ENCODE peak calls at places on chromosome 4, in four cellular contexts. U is epithelial cell of esophagus, C is astrocyte, I is MM.1S. W is an unnamed sample.

GRCh38 chr4:24885342-24885741 is 27.5 kb downstream of the CCDC149 start:
- DNase-seq in U (no peak), C (peak; percentile 29), I (no peak), W (no peak)

GRCh38 chr4:103493450-103494159 is 226.2 kb downstream of the TACR3 start:
- DNase-seq in U (peak; percentile 63), C (no peak), I (no peak), W (no peak)

GRCh38 chr4:169220854-169221311 is 49.9 kb downstream of the SH3RF1 start:
- DNase-seq in U (no peak), C (no peak), I (no peak), W (no peak)

GRCh38 chr4:142563682-142564291 is 282.3 kb downstream of the INPP4B start:
- DNase-seq in U (peak; percentile 81), C (peak; percentile 55), I (no peak), W (no peak)

GRCh38 chr4:101019941-101020401 is 327.4 kb downstream of the PPP3CA start:
- DNase-seq in U (peak; percentile 74), C (peak; percentile 27), I (peak; percentile 46), W (no peak)

GRCh38 chr4:104494822-104495559 is at the start of gene CXXC4:
- DNase-seq in U (peak; percentile 43), C (peak; percentile 74), I (peak; percentile 88), W (no peak)

GRCh38 chr4:7771056-7771455 is 168.6 kb downstream of the AFAP1 start:
- DNase-seq in U (no peak), C (no peak), I (no peak), W (no peak)

GRCh38 chr4:33262809-33263208 is 2542.6 kb downstream of the PCDH7 start:
- DNase-seq in U (peak; percentile 48), C (peak; percentile 80), I (no peak), W (peak; percentile 37)

GRCh38 chr4:108141213-108142045 is 27.3 kb downstream of the LEF1 start:
- DNase-seq in U (no peak), C (no peak), I (no peak), W (no peak)

GRCh38 chr4:19729873-19730735 is 521.6 kb upstream of the SLIT2 start:
- DNase-seq in U (no peak), C (peak; percentile 65), I (no peak), W (no peak)

GRCh38 chr4:184819786-184820185 is 6.0 kb downstream of the ACSL1 start:
- DNase-seq in U (no peak), C (no peak), I (no peak), W (no peak)

GRCh38 chr4:38290360-38290759 is 330.2 kb downstream of the PTTG2 start:
- DNase-seq in U (no peak), C (peak; percentile 85), I (no peak), W (no peak)

GRCh38 chr4:8910822-8911310 is 39.2 kb upstream of the HMX1 start:
- DNase-seq in U (no peak), C (no peak), I (no peak), W (no peak)

GRCh38 chr4:152535236-152535902 is 523 bp downstream of the FBXW7 start:
- DNase-seq in U (no peak), C (no peak), I (peak; percentile 26), W (no peak)

GRCh38 chr4:16597829-16598228 is 300.6 kb downstream of the LDB2 start:
- DNase-seq in U (no peak), C (peak; percentile 71), I (no peak), W (no peak)

GRCh38 chr4:14269824-14270223 is 642.3 kb upstream of the BOD1L1 start:
- DNase-seq in U (no peak), C (no peak), I (peak; percentile 45), W (no peak)

GRCh38 chr4:52877006-52877405 is 14.9 kb downstream of the RASL11B start:
- DNase-seq in U (no peak), C (no peak), I (no peak), W (no peak)

GRCh38 chr4:88110826-88111225 is 47.6 kb downstream of the ABCG2 start:
- DNase-seq in U (peak; percentile 19), C (peak; percentile 13), I (peak; percentile 58), W (no peak)

GRCh38 chr4:154368060-154368459 is 123.5 kb downstream of the DCHS2 start:
- DNase-seq in U (no peak), C (no peak), I (no peak), W (no peak)

GRCh38 chr4:128600996-128601857 is 208.3 kb upstream of the JADE1 start:
- DNase-seq in U (peak; percentile 95), C (peak; percentile 96), I (no peak), W (peak; percentile 82)

GRCh38 chr4:153555730-153556440 is 89.7 kb downstream of the TMEM131L start:
- DNase-seq in U (no peak), C (peak; percentile 82), I (no peak), W (no peak)

GRCh38 chr4:153083447-153083921 is 120.8 kb upstream of the TRIM2 start:
- DNase-seq in U (peak; percentile 87), C (peak; percentile 60), I (peak; percentile 72), W (peak; percentile 31)

GRCh38 chr4:119477412-119478053 is 151.1 kb downstream of the PDE5A start:
- DNase-seq in U (no peak), C (peak; percentile 8), I (no peak), W (no peak)

GRCh38 chr4:747546-748170 is 42.0 kb downstream of the PCGF3 start:
- DNase-seq in U (no peak), C (no peak), I (no peak), W (no peak)

GRCh38 chr4:150244600-150244999 is 166.4 kb downstream of the DCLK2 start:
- DNase-seq in U (no peak), C (peak; percentile 86), I (no peak), W (no peak)

GRCh38 chr4:71526626-71527406 is 188.0 kb downstream of the SLC4A4 start:
- DNase-seq in U (no peak), C (no peak), I (no peak), W (no peak)

GRCh38 chr4:26171953-26172352 is 148.9 kb upstream of the RBPJ start:
- DNase-seq in U (peak; percentile 56), C (peak; percentile 94), I (no peak), W (no peak)

GRCh38 chr4:164058775-164059174 is 564.3 kb downstream of the TMA16 start:
- DNase-seq in U (no peak), C (peak; percentile 53), I (no peak), W (no peak)

GRCh38 chr4:87961993-87962791 is 13.3 kb upstream of the SPP1 start:
- DNase-seq in U (peak; percentile 61), C (peak; percentile 60), I (no peak), W (no peak)

GRCh38 chr4:174739576-174739975 is 89.5 kb downstream of the GLRA3 start:
- DNase-seq in U (peak; percentile 54), C (no peak), I (no peak), W (no peak)

GRCh38 chr4:127463883-127464282 is 168.9 kb upstream of the INTU start:
- DNase-seq in U (no peak), C (no peak), I (no peak), W (no peak)

GRCh38 chr4:3642806-3643517 is 110.7 kb upstream of the LRPAP1 start:
- DNase-seq in U (no peak), C (no peak), I (no peak), W (no peak)

GRCh38 chr4:3643518-3644433 is 111.6 kb upstream of the LRPAP1 start:
- DNase-seq in U (no peak), C (no peak), I (no peak), W (no peak)

GRCh38 chr4:3646280-3646679 is 114.1 kb upstream of the LRPAP1 start:
- DNase-seq in U (no peak), C (no peak), I (no peak), W (no peak)

GRCh38 chr4:3645711-3646221 is 113.5 kb upstream of the LRPAP1 start:
- DNase-seq in U (no peak), C (no peak), I (no peak), W (no peak)

DNA sequence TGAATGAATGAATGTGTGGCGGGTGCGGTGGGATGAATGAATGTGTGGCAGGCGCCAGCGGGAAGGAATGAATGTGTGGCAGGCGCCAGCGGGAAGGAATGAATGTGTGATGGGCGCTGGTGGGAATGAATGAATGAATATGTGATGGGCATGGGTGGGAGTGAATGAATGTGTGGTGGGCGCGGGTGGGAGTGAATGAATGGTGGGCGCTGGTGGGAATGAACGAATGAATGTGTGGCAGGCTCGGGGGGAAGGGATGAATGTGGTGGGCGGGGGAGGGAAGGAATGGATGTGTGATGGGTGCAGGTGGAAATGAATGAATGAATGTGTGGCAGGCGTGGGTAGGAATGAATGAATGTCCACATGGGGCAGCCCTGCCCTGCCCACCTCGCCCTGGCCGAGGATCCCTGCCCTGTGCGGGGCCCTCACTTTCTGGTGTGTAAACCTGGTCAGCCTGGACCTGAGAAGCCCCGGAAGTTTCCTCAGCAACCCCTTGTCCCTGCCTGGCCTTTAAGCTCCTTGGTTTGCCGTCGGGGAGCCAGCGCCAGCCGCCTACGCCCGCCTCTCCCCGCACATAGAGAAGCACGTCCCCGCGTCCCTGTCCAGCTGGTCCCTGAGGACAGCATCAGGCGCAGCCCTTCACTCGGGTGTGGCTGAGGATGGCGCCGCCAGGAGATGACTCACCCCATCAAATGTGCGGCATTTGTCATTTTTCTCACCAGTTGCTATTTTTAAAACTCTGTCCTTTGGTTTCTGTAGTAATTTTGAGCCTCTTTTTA is 112.8 kb upstream of the LRPAP1 start:
- DNase-seq in U (no peak), C (peak; percentile 12), I (no peak), W (no peak)
- H3K4me3 ChIP-seq in U (no peak overlapping the region), C (no peak overlapping the region), I (no peak overlapping the region), W (no peak overlapping the region)

DNA sequence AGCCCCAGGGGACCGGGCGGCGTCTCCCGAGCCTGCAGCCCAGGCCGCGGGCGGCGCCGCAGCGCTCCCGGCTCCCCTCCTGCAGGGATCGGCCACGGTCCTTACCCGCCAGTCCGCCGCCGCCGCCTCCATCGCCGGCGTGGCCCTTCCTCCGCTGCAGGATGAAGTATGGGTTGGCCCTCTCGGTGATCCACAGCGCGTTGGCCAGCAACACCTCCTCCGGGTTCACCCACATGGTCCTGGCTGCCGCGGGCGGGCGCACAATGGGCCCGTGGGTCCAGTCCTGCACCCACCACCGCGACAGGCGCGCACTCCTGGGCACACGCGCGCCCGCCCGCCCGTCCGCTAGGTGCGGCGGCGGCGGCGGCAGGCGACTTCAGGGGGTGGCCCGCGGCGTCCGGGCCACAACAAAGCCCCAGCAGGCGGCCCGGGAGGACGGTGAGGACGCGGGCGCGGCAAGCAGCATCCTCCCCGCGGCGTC is 334 bp downstream of the TBC1D9 start:
- DNase-seq in U (peak; percentile 51), C (peak; percentile 48), I (peak; percentile 69), W (no peak)
- H3K4me3 ChIP-seq in U (peak overlapping the region; percentile 70), C (peak overlapping the region; percentile 82), I (peak overlapping the region; percentile 97), W (peak overlapping the region; percentile 80)

GRCh38 chr4:186486172-186486571 is 69.2 kb downstream of the MTNR1A start:
- DNase-seq in U (no peak), C (peak; percentile 48), I (no peak), W (no peak)
- H3K4me3 ChIP-seq in U (no peak overlapping the region), C (peak overlapping the region; percentile 47), I (no peak overlapping the region), W (peak overlapping the region; percentile 20)

DNA sequence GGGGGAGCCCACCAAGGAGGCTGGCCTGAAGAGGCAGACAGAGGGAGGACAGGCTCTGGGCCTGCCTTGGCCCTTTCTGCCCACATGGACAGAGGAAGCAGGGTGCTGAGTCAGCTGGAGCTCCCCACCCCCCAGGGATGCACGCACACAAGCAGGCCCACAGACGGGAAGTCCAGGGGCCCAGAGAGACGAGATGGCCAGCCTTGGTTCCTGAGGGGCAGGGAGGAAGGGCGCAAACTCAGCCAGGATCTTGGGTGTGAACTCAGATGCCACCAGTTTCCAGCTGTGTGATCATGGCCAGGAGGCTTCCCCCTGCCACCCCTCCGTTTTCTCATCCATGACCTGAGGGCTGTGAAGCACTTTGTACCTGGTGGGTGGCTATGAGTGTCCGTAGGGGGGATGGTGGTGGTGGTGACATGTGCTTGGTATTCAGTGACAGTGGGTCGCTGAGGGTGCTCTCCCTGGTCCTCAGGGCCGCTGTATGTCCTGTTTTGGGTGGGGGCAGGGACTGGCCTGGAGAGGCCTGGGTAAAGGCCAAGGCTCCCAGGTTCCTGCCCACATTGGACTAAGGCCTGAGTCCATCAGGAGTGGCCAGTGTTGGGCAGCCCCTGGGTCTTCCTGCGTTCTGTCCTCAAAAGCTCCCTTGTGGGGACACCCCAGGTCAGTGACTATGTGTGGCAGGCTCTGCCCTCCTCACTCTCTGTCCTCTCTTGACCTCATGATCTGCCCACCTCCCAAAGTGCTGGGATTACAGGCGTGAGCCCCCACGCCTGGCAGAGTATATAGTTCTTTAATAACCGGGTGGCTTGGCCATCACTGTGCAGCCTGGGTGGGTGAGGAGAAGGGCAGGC is 2.0 kb downstream of the SH3BP2 start:
- DNase-seq in U (peak; percentile 47), C (peak; percentile 72), I (no peak), W (no peak)
- H3K4me3 ChIP-seq in U (peak overlapping the region; percentile 1), C (no peak overlapping the region), I (no peak overlapping the region), W (peak overlapping the region; percentile 61)